ENCODE peak calls at places on chromosome 3, in seven cellular contexts. N is HCT116, V is stomach, E is SK-N-SH, B is transverse colon, D is K562, F is prostate gland. H is an unnamed sample.

GRCh38 chr3:33883538-33884203 is 85.2 kb downstream of the PDCD6IP start:
- DNase-seq in N (peak; percentile 23), D (peak; percentile 40), B (no peak), V (no peak), E (peak; percentile 32), F (no peak), H (no peak)

GRCh38 chr3:94587291-94587690 is 524.4 kb downstream of the NSUN3 start:
- DNase-seq in D (no peak), V (no peak), B (no peak), E (no peak), F (peak; percentile 20), N (no peak), H (no peak)

GRCh38 chr3:134002326-134002725 is 27.4 kb downstream of the SLCO2A1 start:
- DNase-seq in E (no peak), N (no peak), B (no peak), D (no peak), V (no peak), F (no peak), H (no peak)

GRCh38 chr3:161689699-161690098 is 193.1 kb downstream of the OTOL1 start:
- DNase-seq in F (no peak), B (no peak), E (no peak), N (no peak), D (no peak), V (no peak), H (no peak)

GRCh38 chr3:23202203-23202920 is 765 bp upstream of the UBE2E2 start:
- DNase-seq in B (no peak), E (no peak), V (peak; percentile 28), N (no peak), D (no peak), F (peak; percentile 33), H (peak; percentile 78)

GRCh38 chr3:137065381-137065780 is 107.6 kb downstream of the IL20RB start:
- DNase-seq in D (no peak), V (no peak), F (no peak), B (no peak), N (no peak), E (no peak), H (no peak)

GRCh38 chr3:141825216-141826011 is 51.0 kb upstream of the ATP1B3 start:
- DNase-seq in B (no peak), D (no peak), E (peak; percentile 51), N (no peak), F (no peak), V (no peak), H (no peak)

GRCh38 chr3:193897288-193897687 is 238.7 kb upstream of the HES1 start:
- DNase-seq in E (no peak), B (no peak), V (no peak), D (peak; percentile 72), N (no peak), F (no peak), H (no peak)

GRCh38 chr3:152905631-152906030 is 70.7 kb downstream of the P2RY1 start:
- DNase-seq in N (no peak), B (no peak), V (no peak), E (no peak), D (no peak), F (no peak), H (no peak)

GRCh38 chr3:153442799-153443487 is 280.9 kb downstream of the RAP2B start:
- DNase-seq in N (no peak), D (no peak), F (no peak), E (no peak), B (no peak), V (no peak), H (no peak)

DNA sequence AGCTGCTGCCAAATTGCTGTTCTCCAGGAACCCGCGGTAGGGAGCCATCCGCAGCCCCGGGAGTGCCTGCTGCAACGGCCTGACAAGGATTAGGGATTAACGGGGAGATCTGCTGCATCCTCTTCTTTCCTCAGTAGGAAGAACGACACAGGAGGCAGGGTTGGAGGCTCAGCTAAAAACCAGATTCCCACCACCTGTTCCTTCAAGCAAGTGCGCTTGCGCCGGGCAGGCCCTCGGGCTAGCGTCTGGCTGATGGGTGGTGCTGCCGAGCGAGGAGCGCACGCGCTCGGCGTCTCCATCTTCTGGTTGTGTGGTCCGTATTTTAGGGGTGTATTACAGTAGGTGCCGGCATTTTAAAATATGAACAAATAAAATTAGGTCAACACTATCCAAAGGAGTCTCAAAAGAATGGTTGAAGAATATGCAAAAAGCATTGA is 25.4 kb upstream of the SLC25A26 start:
- DNase-seq in V (peak; percentile 66), N (peak; percentile 62), B (peak; percentile 15), D (peak; percentile 9), F (no peak), E (peak; percentile 87), H (no peak)
- TF ChIP-seq CTCF in V (no peak), N (peak; percentile 46), B (no peak), D (no peak), F (no peak), E (peak; percentile 50), H (no peak)

GRCh38 chr3:173789530-173789929 is 392.0 kb downstream of the NLGN1 start:
- DNase-seq in N (no peak), D (no peak), E (no peak), V (no peak), B (no peak), F (no peak), H (no peak)
- TF ChIP-seq POLR2AphosphoS5 in N (no peak), D (no peak), E (no peak), V (no peak), B (no peak), F (no peak), H (no peak)

GRCh38 chr3:31695280-31696008 is 162.7 kb downstream of the STT3B start:
- DNase-seq in N (no peak), D (no peak), B (peak; percentile 14), E (no peak), F (no peak), V (peak; percentile 36), H (no peak)
- TF ChIP-seq CTCF in N (no peak), D (peak; percentile 44), B (peak; percentile 19), E (peak; percentile 19), F (no peak), V (no peak), H (no peak)

GRCh38 chr3:149395107-149396089 is 17.9 kb upstream of the TM4SF1 start:
- DNase-seq in N (no peak), V (no peak), F (peak; percentile 41), D (no peak), E (no peak), B (no peak), H (no peak)
- TF ChIP-seq POLR2AphosphoS5 in N (no peak), V (no peak), F (no peak), D (no peak), E (no peak), B (no peak), H (no peak)

GRCh38 chr3:56476771-56477170 is 8.5 kb upstream of the ERC2 start:
- DNase-seq in E (no peak), V (no peak), B (no peak), F (no peak), D (no peak), N (no peak), H (no peak)
- TF ChIP-seq CTCF in E (no peak), V (no peak), B (no peak), F (no peak), D (no peak), N (no peak), H (no peak)

GRCh38 chr3:10992017-10992945 is at the start of gene SLC6A1:
- DNase-seq in B (no peak), D (no peak), N (no peak), F (no peak), V (no peak), E (peak; percentile 82), H (no peak)
- TF ChIP-seq POLR2AphosphoS5 in B (no peak), D (no peak), N (no peak), F (no peak), V (no peak), E (no peak), H (no peak)

DNA sequence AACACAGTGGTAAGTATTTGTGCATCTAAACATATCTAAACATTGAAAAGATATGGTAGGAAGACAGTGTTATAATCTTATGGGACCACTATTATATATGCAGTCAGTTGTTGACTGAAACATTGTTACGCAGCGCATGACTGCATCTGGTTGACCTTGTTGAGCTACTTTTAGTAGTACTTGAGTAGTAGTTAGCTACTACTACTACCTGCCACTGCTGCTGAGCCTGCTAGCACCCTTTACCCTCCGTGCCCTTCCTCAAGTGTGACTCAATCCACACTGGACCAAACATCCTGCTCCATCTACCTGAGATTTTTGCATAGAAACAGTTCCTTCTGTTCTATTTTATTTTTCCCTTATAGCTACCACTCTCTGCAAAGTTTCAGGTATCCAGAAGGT is 123.6 kb upstream of the STRIT1 start:
- DNase-seq in V (no peak), E (no peak), D (no peak), F (no peak), B (no peak), N (no peak), H (no peak)
- TF ChIP-seq CTCF in V (no peak), E (no peak), D (no peak), F (no peak), B (no peak), N (no peak), H (no peak)

GRCh38 chr3:183537295-183537730 is 18.2 kb downstream of the KLHL6 start:
- DNase-seq in F (no peak), N (no peak), V (no peak), E (no peak), B (no peak), D (no peak), H (no peak)
- TF ChIP-seq POLR2AphosphoS5 in F (no peak), N (no peak), V (no peak), E (no peak), B (no peak), D (no peak), H (no peak)